ENCODE peak calls at places on chromosomes 6 and 20, in ten cellular contexts. V is heart right ventricle, W is epithelial cell of esophagus, S is adrenal gland, H is BE2C, K is H1, J is foreskin fibroblast, U is heart left ventricle, C is right lobe of liver, B is RWPE1. O is an unnamed sample.

GRCh38 chr20:54201268-54201846 is 6.5 kb upstream of the PFDN4 start:
- DNase-seq in S (no peak), W (no peak), U (no peak), K (no peak), H (no peak), V (no peak), B (no peak), C (no peak), J (no peak), O (no peak)

GRCh38 chr6:106549521-106549920 is 79.8 kb downstream of the RTN4IP1 start:
- DNase-seq in U (no peak), K (no peak), W (no peak), C (no peak), V (no peak), J (no peak), B (no peak), S (no peak), H (no peak), O (no peak)

GRCh38 chr6:23111984-23112383 is 542.6 kb downstream of the HDGFL1 start:
- DNase-seq in U (no peak), V (no peak), W (no peak), K (no peak), H (no peak), J (peak), B (no peak), C (no peak), S (no peak), O (peak)

GRCh38 chr6:32792901-32793400 is 23.9 kb downstream of the HLA-DOB start:
- DNase-seq in W (no peak), H (no peak), B (no peak), U (no peak), J (no peak), S (no peak), V (no peak), C (no peak), K (no peak), O (no peak)

GRCh38 chr6:169811521-169812256 is 60.3 kb downstream of the ERMARD start:
- DNase-seq in W (no peak), K (no peak), H (no peak), J (no peak), B (no peak), V (no peak), U (no peak), C (no peak), S (no peak), O (no peak)

GRCh38 chr6:1610497-1611321 is 994 bp downstream of the FOXC1 start:
- DNase-seq in J (no peak), U (no peak), B (no peak), V (peak), S (peak), K (no peak), C (no peak), H (peak), W (peak), O (peak)

GRCh38 chr20:51731771-51732453 is 36.3 kb downstream of the ATP9A start:
- DNase-seq in K (no peak), J (peak), C (no peak), B (no peak), V (no peak), U (no peak), W (no peak), H (no peak), S (no peak), O (peak)

GRCh38 chr6:137832110-137832509 is 34.9 kb upstream of the TNFAIP3 start:
- DNase-seq in K (no peak), B (peak), U (no peak), V (no peak), J (peak), S (no peak), H (no peak), C (no peak), W (peak), O (peak)

GRCh38 chr20:47681977-47682812 is 103.1 kb downstream of the SULF2 start:
- DNase-seq in S (no peak), W (no peak), V (peak), K (no peak), U (peak), H (peak), J (peak), C (peak), B (no peak), O (no peak)

GRCh38 chr6:22656696-22657340 is 87.5 kb downstream of the HDGFL1 start:
- DNase-seq in K (no peak), S (no peak), B (no peak), J (no peak), W (no peak), C (no peak), V (no peak), H (no peak), U (no peak), O (no peak)

GRCh38 chr6:10655508-10656055 is 38.8 kb downstream of the C6orf52 start:
- DNase-seq in K (no peak), W (no peak), C (no peak), J (no peak), S (no peak), H (no peak), B (no peak), V (no peak), U (no peak), O (no peak)

GRCh38 chr6:19587238-19587942 is 249.8 kb upstream of the ID4 start:
- DNase-seq in H (no peak), W (no peak), S (no peak), J (no peak), K (no peak), C (no peak), B (no peak), U (no peak), V (no peak), O (no peak)

GRCh38 chr6:24933868-24934401 is 1.8 kb downstream of the RIPOR2 start:
- DNase-seq in C (no peak), H (peak), U (no peak), V (no peak), J (no peak), B (peak), W (peak), K (peak), S (no peak), O (no peak)

GRCh38 chr6:139983555-139984276 is 609.3 kb upstream of the CITED2 start:
- DNase-seq in W (peak), K (no peak), V (no peak), S (no peak), H (no peak), J (peak), C (no peak), U (no peak), B (no peak), O (peak)

GRCh38 chr6:134537146-134537555 is 219.2 kb upstream of the SGK1 start:
- DNase-seq in C (no peak), V (no peak), B (peak), S (no peak), J (peak), W (peak), K (no peak), H (no peak), U (no peak), O (peak)

GRCh38 chr20:48126227-48126740 is 341.0 kb upstream of the SULF2 start:
- DNase-seq in W (no peak), S (no peak), K (no peak), V (no peak), U (no peak), C (no peak), B (no peak), H (no peak), J (no peak), O (no peak)

GRCh38 chr6:9250852-9251251 is 815.5 kb upstream of the SLC35B3 start:
- DNase-seq in U (no peak), B (peak), S (no peak), K (peak), J (peak), V (no peak), H (no peak), C (peak), W (peak), O (peak)

GRCh38 chr6:84774174-84775158 is 10.1 kb upstream of the TBX18 start:
- DNase-seq in K (peak), U (peak), C (peak), V (peak), B (peak), W (peak), J (peak), S (peak), H (peak), O (no peak)
- TF ChIP-seq CTCF in K (peak), U (peak), C (peak), V (peak), B (peak), W (peak), J (peak), S (no peak), H (peak), O (peak)

DNA sequence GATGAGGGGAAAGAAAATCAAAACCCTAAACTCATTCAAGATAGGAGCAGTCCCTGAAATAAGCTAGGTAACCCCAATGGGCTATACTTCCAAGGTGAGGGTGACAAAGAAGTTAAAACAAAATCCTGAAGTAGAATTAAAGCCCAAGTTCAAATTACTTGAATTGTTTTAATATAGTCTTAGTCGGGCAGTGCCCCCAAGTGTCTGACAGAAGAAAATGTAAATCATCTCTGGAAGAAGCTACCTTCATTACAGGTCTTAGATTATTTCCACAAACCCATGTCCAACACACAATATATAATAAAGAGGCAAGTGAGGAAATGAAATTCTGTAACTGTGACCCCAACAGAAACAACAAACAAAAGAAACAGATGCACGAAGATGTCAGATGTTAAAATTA is 36.8 kb upstream of the L3MBTL3 start:
- DNase-seq in V (no peak), U (no peak), B (no peak), K (no peak), J (peak), H (no peak), C (no peak), S (no peak), W (peak), O (peak)
- TF ChIP-seq CTCF in V (no peak), U (no peak), B (no peak), K (peak), J (peak), H (no peak), C (no peak), S (no peak), W (peak), O (peak)

DNA sequence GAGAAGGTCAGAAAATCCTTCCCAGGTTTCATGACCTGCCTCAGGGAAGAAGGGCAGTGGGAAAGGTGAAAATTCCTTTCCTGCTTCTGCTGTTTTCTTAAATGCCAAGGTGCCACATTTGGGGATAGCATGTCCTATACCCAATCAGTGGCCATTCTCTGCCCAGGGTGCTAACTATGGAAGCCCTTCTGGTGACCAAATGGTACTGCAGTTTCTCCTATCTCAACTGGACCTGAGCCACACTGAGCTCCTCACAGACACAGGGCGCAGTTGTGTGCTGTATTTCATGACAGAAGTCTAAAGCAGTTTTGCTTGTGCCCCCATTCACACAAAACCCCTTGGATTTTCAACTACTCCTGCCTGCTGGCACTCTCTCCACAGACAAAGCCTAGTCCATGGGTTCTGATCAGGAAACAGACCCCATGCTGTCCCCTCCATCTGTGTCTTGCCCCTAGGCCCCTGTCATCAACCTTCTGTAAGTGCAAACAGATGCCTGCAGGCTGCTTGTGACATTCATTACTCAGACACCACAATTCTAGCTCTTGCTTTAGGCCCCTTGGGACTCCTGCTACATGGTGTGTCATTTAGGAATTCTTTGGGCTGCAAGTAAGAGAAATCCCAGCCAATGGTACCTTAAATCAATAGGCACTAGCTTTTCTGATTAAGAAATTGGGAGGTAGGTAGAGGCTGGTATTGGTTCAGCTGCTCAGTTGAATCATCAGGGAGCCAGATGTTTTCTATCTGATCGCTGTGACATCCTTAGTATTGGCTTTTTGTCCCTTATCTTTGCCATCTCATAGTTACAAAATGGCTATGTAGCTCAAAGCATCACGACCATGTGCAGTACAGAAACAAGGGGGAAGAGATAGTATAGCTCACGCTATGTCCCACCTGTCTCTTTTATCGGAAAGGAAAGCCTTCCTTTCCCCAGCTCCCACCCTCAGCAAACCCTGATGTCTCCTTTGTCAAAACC is 147.8 kb downstream of the CD83 start:
- DNase-seq in S (no peak), V (no peak), J (no peak), H (peak), B (no peak), C (no peak), U (no peak), W (no peak), K (peak), O (no peak)
- TF ChIP-seq CTCF in S (no peak), V (no peak), J (no peak), H (peak), B (no peak), C (no peak), U (no peak), W (no peak), K (peak), O (no peak)

GRCh38 chr6:158796353-158796752 is 22.8 kb downstream of the EZR start:
- DNase-seq in K (no peak), V (no peak), W (no peak), C (no peak), J (no peak), B (no peak), H (no peak), S (no peak), U (no peak), O (no peak)

GRCh38 chr6:158797331-158798202 is 21.6 kb downstream of the EZR start:
- DNase-seq in V (no peak), S (no peak), C (no peak), J (no peak), H (no peak), K (no peak), B (no peak), W (peak), U (no peak), O (peak)

GRCh38 chr6:158789115-158789917 is 29.9 kb downstream of the EZR start:
- DNase-seq in K (no peak), C (no peak), W (no peak), J (no peak), H (no peak), V (no peak), S (no peak), U (no peak), B (no peak), O (no peak)

GRCh38 chr6:158795516-158795915 is 23.7 kb downstream of the EZR start:
- DNase-seq in K (no peak), C (no peak), J (no peak), W (no peak), V (no peak), B (no peak), H (no peak), S (no peak), U (no peak), O (no peak)

GRCh38 chr6:158793432-158793831 is 25.7 kb downstream of the EZR start:
- DNase-seq in C (no peak), B (peak), S (no peak), U (no peak), H (no peak), V (no peak), W (peak), K (no peak), J (peak), O (peak)
- TF ChIP-seq CTCF in C (peak), B (no peak), S (peak), U (peak), H (peak), V (peak), W (peak), K (peak), J (peak), O (peak)

GRCh38 chr20:40813213-40813510 is 124.1 kb upstream of the MAFB start:
- DNase-seq in V (no peak), U (no peak), K (no peak), H (no peak), B (no peak), C (no peak), J (no peak), S (no peak), W (no peak), O (no peak)

GRCh38 chr20:40812415-40813212 is 123.6 kb upstream of the MAFB start:
- DNase-seq in V (no peak), K (no peak), U (no peak), J (no peak), W (no peak), C (no peak), B (peak), S (no peak), H (no peak), O (no peak)

GRCh38 chr20:40811004-40811403 is 122.0 kb upstream of the MAFB start:
- DNase-seq in H (no peak), V (no peak), U (no peak), J (no peak), B (no peak), W (no peak), C (no peak), S (no peak), K (no peak), O (no peak)

GRCh38 chr20:40810336-40810735 is 121.3 kb upstream of the MAFB start:
- DNase-seq in V (no peak), K (no peak), J (no peak), H (no peak), C (no peak), B (no peak), S (no peak), W (no peak), U (no peak), O (no peak)

DNA sequence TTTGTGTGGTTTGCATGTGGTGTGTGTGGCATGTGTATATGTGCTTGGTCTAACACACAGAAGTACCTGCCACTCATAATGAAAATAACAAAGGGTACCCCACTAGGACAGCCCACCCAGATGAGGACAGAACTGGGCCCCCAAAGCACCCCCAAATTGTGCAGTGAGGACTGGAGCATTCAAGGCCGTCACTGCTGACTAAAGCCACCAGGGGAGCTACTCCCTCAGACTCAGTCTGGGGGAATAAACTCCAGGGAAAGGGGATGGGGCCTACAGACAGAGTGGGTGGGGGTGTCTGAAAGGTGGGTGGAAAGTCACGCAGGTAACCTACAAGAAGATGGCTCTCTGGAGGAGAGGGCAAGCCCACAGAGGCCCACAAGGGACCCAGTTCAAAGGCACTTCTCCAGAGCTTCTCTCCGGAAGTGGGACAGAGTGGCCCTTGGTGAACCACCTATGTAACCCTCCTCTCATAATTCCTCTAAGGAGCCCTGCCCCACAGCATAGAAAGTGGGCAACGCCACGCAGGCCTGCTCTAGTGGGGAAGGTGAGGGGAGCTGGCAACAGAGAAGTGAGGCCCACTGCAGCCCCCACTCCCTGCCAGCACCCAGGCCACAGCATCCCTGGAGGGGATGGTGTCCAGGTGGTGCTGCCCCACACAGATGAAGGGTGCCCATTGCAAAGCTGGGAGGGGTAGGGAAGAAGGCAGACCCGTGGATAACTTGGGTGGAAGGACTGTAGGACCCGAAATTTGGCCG is 122.8 kb upstream of the MAFB start:
- DNase-seq in V (no peak), C (no peak), H (no peak), J (no peak), S (no peak), W (no peak), K (no peak), B (no peak), U (no peak), O (no peak)
- TF ChIP-seq CTCF in V (no peak), C (no peak), H (peak), J (no peak), S (no peak), W (no peak), K (peak), B (no peak), U (no peak), O (no peak)

GRCh38 chr6:126258150-126258549 is 81.8 kb upstream of the CENPW start:
- DNase-seq in B (no peak), U (no peak), W (no peak), J (no peak), V (no peak), K (no peak), C (no peak), H (no peak), S (no peak), O (no peak)

GRCh38 chr6:126253421-126253820 is 86.5 kb upstream of the CENPW start:
- DNase-seq in J (no peak), B (no peak), S (no peak), W (no peak), U (no peak), K (no peak), H (no peak), C (no peak), V (no peak), O (no peak)

GRCh38 chr6:126252154-126252553 is 87.8 kb upstream of the CENPW start:
- DNase-seq in U (no peak), H (no peak), V (no peak), W (no peak), C (no peak), B (no peak), K (no peak), S (no peak), J (no peak), O (no peak)
- TF ChIP-seq CTCF in U (no peak), H (no peak), V (no peak), W (peak), C (no peak), B (no peak), K (no peak), S (no peak), J (no peak), O (no peak)

GRCh38 chr6:40718401-40718800 is 131.2 kb upstream of the LRFN2 start:
- DNase-seq in S (no peak), W (no peak), H (no peak), J (no peak), V (no peak), U (no peak), C (no peak), B (no peak), K (no peak), O (no peak)
- TF ChIP-seq CTCF in S (no peak), W (no peak), H (no peak), J (no peak), V (no peak), U (no peak), C (no peak), B (no peak), K (no peak), O (no peak)

GRCh38 chr20:59032713-59033059 is 551 bp upstream of the ATP5F1E start:
- DNase-seq in K (no peak), U (no peak), H (peak), B (peak), W (peak), V (no peak), J (peak), S (no peak), C (no peak), O (peak)
- TF ChIP-seq CTCF in K (no peak), U (peak), H (peak), B (peak), W (peak), V (peak), J (no peak), S (peak), C (no peak), O (no peak)

O was measured in IMR-90.